ENCODE peak calls at places on chromosomes 12 and 14, in nine cellular contexts. Z, O, T, G, L, W, V, N and Y are unnamed samples.
A peak's percentile ranks its signal among the peaks of the same experiment; 100 is the strongest.

GRCh38 chr12:123712780-123713319 is 697 bp downstream of the ATP6V0A2 start:
- DNase-seq in Z (no peak), O (no peak), T (peak; percentile 35), G (no peak), L (no peak), W (no peak), V (peak; percentile 20), N (no peak), Y (no peak)

GRCh38 chr14:77458249-77458950 is 507 bp downstream of the AHSA1 start:
- DNase-seq in Z (no peak), O (peak; percentile 22), T (peak; percentile 66), G (peak; percentile 33), L (no peak), W (peak; percentile 50), V (peak; percentile 54), N (peak; percentile 19), Y (peak; percentile 15)

GRCh38 chr14:64541971-64542838 is 1.7 kb downstream of the HSPA2 start:
- DNase-seq in Z (no peak), O (no peak), T (no peak), G (no peak), L (no peak), W (no peak), V (peak; percentile 26), N (no peak), Y (no peak)

GRCh38 chr12:26732010-26732908 is 100.7 kb downstream of the ITPR2 start:
- DNase-seq in Z (no peak), O (no peak), T (no peak), G (no peak), L (no peak), W (no peak), V (peak; percentile 9), N (no peak), Y (no peak)

GRCh38 chr14:58755026-58755929 is 117.5 kb downstream of the DACT1 start:
- DNase-seq in Z (no peak), O (no peak), T (no peak), G (no peak), L (no peak), W (no peak), V (no peak), N (no peak), Y (no peak)

GRCh38 chr14:85686908-85687307 is 157.0 kb downstream of the FLRT2 start:
- DNase-seq in Z (no peak), O (no peak), T (no peak), G (no peak), L (no peak), W (peak; percentile 40), V (no peak), N (no peak), Y (no peak)

GRCh38 chr14:64434528-64434927 is 30.8 kb upstream of the AKAP5 start:
- DNase-seq in Z (no peak), O (no peak), T (no peak), G (no peak), L (no peak), W (peak; percentile 13), V (no peak), N (no peak), Y (no peak)

GRCh38 chr12:14771651-14772137 is 31.6 kb downstream of the WBP11 start:
- DNase-seq in Z (no peak), O (no peak), T (no peak), G (no peak), L (no peak), W (no peak), V (no peak), N (no peak), Y (peak; percentile 22)

GRCh38 chr14:80358112-80358511 is 146.8 kb upstream of the DIO2 start:
- DNase-seq in Z (no peak), O (no peak), T (no peak), G (no peak), L (no peak), W (peak; percentile 65), V (no peak), N (no peak), Y (no peak)

GRCh38 chr12:22286569-22286968 is 47.9 kb downstream of the ST8SIA1 start:
- DNase-seq in Z (no peak), O (no peak), T (no peak), G (no peak), L (no peak), W (peak; percentile 87), V (peak; percentile 93), N (no peak), Y (no peak)

GRCh38 chr12:122641976-122642375 is 61.2 kb downstream of the HCAR2 start:
- DNase-seq in Z (no peak), O (no peak), T (no peak), G (no peak), L (no peak), W (peak; percentile 77), V (peak; percentile 39), N (no peak), Y (no peak)

GRCh38 chr12:15842106-15842505 is 40.1 kb upstream of the STRAP start:
- DNase-seq in Z (no peak), O (no peak), T (no peak), G (no peak), L (no peak), W (peak; percentile 95), V (peak; percentile 90), N (no peak), Y (no peak)

GRCh38 chr12:24470050-24470449 is 478.9 kb downstream of the BCAT1 start:
- DNase-seq in Z (no peak), O (no peak), T (no peak), G (no peak), L (no peak), W (peak; percentile 79), V (peak; percentile 5), N (no peak), Y (no peak)

GRCh38 chr12:90484130-90484529 is 470.8 kb downstream of the CCER1 start:
- DNase-seq in Z (no peak), O (no peak), T (no peak), G (no peak), L (no peak), W (no peak), V (no peak), N (no peak), Y (no peak)

GRCh38 chr12:642633-643477 is 20.4 kb downstream of the NINJ2 start:
- DNase-seq in Z (peak; percentile 71), O (peak; percentile 64), T (peak; percentile 78), G (peak; percentile 68), L (peak; percentile 35), W (peak; percentile 67), V (peak; percentile 74), N (peak; percentile 75), Y (peak; percentile 65)

GRCh38 chr14:92759300-92759678 is 10.9 kb upstream of the LGMN start:
- DNase-seq in Z (no peak), O (peak; percentile 14), T (peak; percentile 84), G (no peak), L (no peak), W (peak; percentile 37), V (peak; percentile 64), N (no peak), Y (no peak)

GRCh38 chr14:74661726-74662450 is 49.9 kb upstream of the LTBP2 start:
- DNase-seq in Z (no peak), O (no peak), T (no peak), G (no peak), L (no peak), W (no peak), V (no peak), N (no peak), Y (no peak)

GRCh38 chr14:56805201-56805991 is 4.9 kb downstream of the OTX2 start:
- DNase-seq in Z (no peak), O (no peak), T (peak; percentile 86), G (no peak), L (no peak), W (no peak), V (no peak), N (no peak), Y (no peak)